ENCODE peak calls at places on chromosomes 13 and 19, in ten cellular contexts. One of them, this sample, is unnamed.

GRCh38 chr19:50983625-50984292 is at the start of gene KLK7:
- DNase-seq in B cell: no peak
- DNase-seq in RCC 7860: no peak
- DNase-seq in left ventricle myocardium inferior: no peak
- DNase-seq in fibroblast of gingiva: no peak
- DNase-seq in anterior cingulate cortex: no peak
- DNase-seq in hypothalamus: no peak
- DNase-seq in caudate nucleus: no peak
- DNase-seq in fibroblast of pulmonary artery: no peak
- DNase-seq in A172: no peak
- DNase-seq in this sample: no peak

GRCh38 chr19:54096642-54097106 is 3.9 kb downstream of the OSCAR start:
- DNase-seq in B cell: no peak
- DNase-seq in RCC 7860: peak
- DNase-seq in left ventricle myocardium inferior: no peak
- DNase-seq in fibroblast of gingiva: peak
- DNase-seq in anterior cingulate cortex: no peak
- DNase-seq in hypothalamus: no peak
- DNase-seq in caudate nucleus: no peak
- DNase-seq in fibroblast of pulmonary artery: peak
- DNase-seq in A172: no peak
- DNase-seq in this sample: no peak

GRCh38 chr13:43293561-43293960 is 270.2 kb downstream of the DNAJC15 start:
- DNase-seq in B cell: no peak
- DNase-seq in RCC 7860: no peak
- DNase-seq in left ventricle myocardium inferior: no peak
- DNase-seq in fibroblast of gingiva: no peak
- DNase-seq in anterior cingulate cortex: no peak
- DNase-seq in hypothalamus: no peak
- DNase-seq in caudate nucleus: no peak
- DNase-seq in fibroblast of pulmonary artery: no peak
- DNase-seq in A172: no peak
- DNase-seq in this sample: no peak

GRCh38 chr19:28963481-28964245 is 249.3 kb downstream of the UQCRFS1 start:
- DNase-seq in B cell: no peak
- DNase-seq in RCC 7860: peak
- DNase-seq in left ventricle myocardium inferior: no peak
- DNase-seq in fibroblast of gingiva: no peak
- DNase-seq in anterior cingulate cortex: no peak
- DNase-seq in hypothalamus: no peak
- DNase-seq in caudate nucleus: no peak
- DNase-seq in fibroblast of pulmonary artery: no peak
- DNase-seq in A172: no peak
- DNase-seq in this sample: no peak

GRCh38 chr19:32537626-32538025 is 43.4 kb upstream of the PDCD5 start:
- DNase-seq in B cell: no peak
- DNase-seq in RCC 7860: no peak
- DNase-seq in left ventricle myocardium inferior: no peak
- DNase-seq in fibroblast of gingiva: no peak
- DNase-seq in anterior cingulate cortex: no peak
- DNase-seq in hypothalamus: no peak
- DNase-seq in caudate nucleus: no peak
- DNase-seq in fibroblast of pulmonary artery: no peak
- DNase-seq in A172: no peak
- DNase-seq in this sample: no peak

GRCh38 chr19:41445575-41445974 is 2.6 kb downstream of the ERICH4 start:
- DNase-seq in B cell: no peak
- DNase-seq in RCC 7860: no peak
- DNase-seq in left ventricle myocardium inferior: no peak
- DNase-seq in fibroblast of gingiva: no peak
- DNase-seq in anterior cingulate cortex: no peak
- DNase-seq in hypothalamus: no peak
- DNase-seq in caudate nucleus: no peak
- DNase-seq in fibroblast of pulmonary artery: no peak
- DNase-seq in A172: no peak
- DNase-seq in this sample: no peak

GRCh38 chr13:24066405-24067292 is 93.9 kb upstream of the SPATA13 start:
- DNase-seq in B cell: no peak
- DNase-seq in RCC 7860: no peak
- DNase-seq in left ventricle myocardium inferior: no peak
- DNase-seq in fibroblast of gingiva: no peak
- DNase-seq in anterior cingulate cortex: no peak
- DNase-seq in hypothalamus: no peak
- DNase-seq in caudate nucleus: no peak
- DNase-seq in fibroblast of pulmonary artery: no peak
- DNase-seq in A172: no peak
- DNase-seq in this sample: no peak

GRCh38 chr13:97279913-97280312 is 57.8 kb downstream of the MBNL2 start:
- DNase-seq in B cell: no peak
- DNase-seq in RCC 7860: no peak
- DNase-seq in left ventricle myocardium inferior: no peak
- DNase-seq in fibroblast of gingiva: no peak
- DNase-seq in anterior cingulate cortex: no peak
- DNase-seq in hypothalamus: no peak
- DNase-seq in caudate nucleus: no peak
- DNase-seq in fibroblast of pulmonary artery: peak
- DNase-seq in A172: peak
- DNase-seq in this sample: no peak

GRCh38 chr13:98214707-98215106 is 37.6 kb upstream of the RNF113B start:
- DNase-seq in B cell: no peak
- DNase-seq in RCC 7860: no peak
- DNase-seq in left ventricle myocardium inferior: no peak
- DNase-seq in fibroblast of gingiva: no peak
- DNase-seq in anterior cingulate cortex: no peak
- DNase-seq in hypothalamus: no peak
- DNase-seq in caudate nucleus: no peak
- DNase-seq in fibroblast of pulmonary artery: no peak
- DNase-seq in A172: no peak
- DNase-seq in this sample: no peak

GRCh38 chr19:43534811-43535761 is 2.1 kb downstream of the ZNF575 start:
- DNase-seq in B cell: peak
- DNase-seq in RCC 7860: no peak
- DNase-seq in left ventricle myocardium inferior: peak
- DNase-seq in fibroblast of gingiva: peak
- DNase-seq in anterior cingulate cortex: peak
- DNase-seq in hypothalamus: peak
- DNase-seq in caudate nucleus: no peak
- DNase-seq in fibroblast of pulmonary artery: peak
- DNase-seq in A172: peak
- DNase-seq in this sample: no peak

GRCh38 chr19:32642771-32643170 is 32.2 kb downstream of the ANKRD27 start:
- DNase-seq in B cell: no peak
- DNase-seq in RCC 7860: no peak
- DNase-seq in left ventricle myocardium inferior: no peak
- DNase-seq in fibroblast of gingiva: no peak
- DNase-seq in anterior cingulate cortex: no peak
- DNase-seq in hypothalamus: no peak
- DNase-seq in caudate nucleus: no peak
- DNase-seq in fibroblast of pulmonary artery: no peak
- DNase-seq in A172: no peak
- DNase-seq in this sample: no peak

GRCh38 chr13:109331898-109332297 is 454.5 kb downstream of the IRS2 start:
- DNase-seq in B cell: no peak
- DNase-seq in RCC 7860: no peak
- DNase-seq in left ventricle myocardium inferior: no peak
- DNase-seq in fibroblast of gingiva: peak
- DNase-seq in anterior cingulate cortex: no peak
- DNase-seq in hypothalamus: no peak
- DNase-seq in caudate nucleus: no peak
- DNase-seq in fibroblast of pulmonary artery: peak
- DNase-seq in A172: peak
- DNase-seq in this sample: no peak

This sample was measured in H54.